ENCODE peak calls at places on chromosomes 2 and 18, in five cellular contexts. R, X, H, A and G are unnamed samples.

GRCh38 chr2:68447118-68447517 is 20.0 kb downstream of the FBXO48 start:
- DNase-seq in R (no peak), X (no peak), A (no peak), H (no peak), G (no peak)

GRCh38 chr2:127674241-127675209 is 805 bp downstream of the LIMS2 start:
- DNase-seq in X (peak; percentile 50), A (no peak), H (no peak), R (peak; percentile 21), G (no peak)

GRCh38 chr2:71207601-71208000 is 19.3 kb downstream of the PAIP2B start:
- DNase-seq in A (no peak), H (no peak), R (no peak), X (no peak), G (no peak)

GRCh38 chr2:182716665-182716990 is 571 bp downstream of the DNAJC10 start:
- DNase-seq in R (no peak), X (no peak), A (no peak), H (no peak), G (no peak)

GRCh38 chr2:221571391-221572179 is 519 bp downstream of the EPHA4 start:
- DNase-seq in A (no peak), H (no peak), X (peak; percentile 43), R (peak; percentile 12), G (peak; percentile 11)

GRCh38 chr2:142218471-142218870 is 87.7 kb upstream of the LRP1B start:
- DNase-seq in A (no peak), X (no peak), H (no peak), R (no peak), G (no peak)

GRCh38 chr2:77831471-77831870 is 309.3 kb upstream of the LRRTM4 start:
- DNase-seq in H (no peak), R (no peak), A (no peak), X (no peak), G (no peak)

GRCh38 chr2:104866122-104866864 is 12.4 kb downstream of the POU3F3 start:
- DNase-seq in X (no peak), A (no peak), R (no peak), H (no peak), G (no peak)

GRCh38 chr18:24395049-24395780 is 2.4 kb downstream of the OSBPL1A start:
- DNase-seq in H (no peak), A (no peak), X (no peak), R (no peak), G (no peak)

GRCh38 chr18:34695300-34695699 is 14.8 kb upstream of the DTNA start:
- DNase-seq in A (no peak), H (no peak), X (no peak), R (no peak), G (no peak)

GRCh38 chr2:207974214-207974600 is 51.1 kb downstream of the PLEKHM3 start:
- DNase-seq in R (no peak), A (no peak), X (no peak), H (no peak), G (no peak)

GRCh38 chr2:206615417-206616089 is 26.7 kb upstream of the FAM237A start:
- DNase-seq in R (no peak), H (no peak), X (no peak), A (no peak), G (no peak)

GRCh38 chr18:56921888-56922480 is 224.9 kb upstream of the BOD1L2 start:
- DNase-seq in H (no peak), R (no peak), A (no peak), X (no peak), G (no peak)

GRCh38 chr18:3294435-3295080 is 32.6 kb downstream of the MYL12B start:
- DNase-seq in X (no peak), H (no peak), R (no peak), A (no peak), G (no peak)